ENCODE peak calls at places on chromosomes 11 and 22, in seven cellular contexts. One of them, this sample, is unnamed.

GRCh38 chr11:126543691-126544090 is 188.2 kb downstream of the ST3GAL4 start:
- DNase-seq in T-helper 2 cell: no peak
- DNase-seq in ovary: no peak
- DNase-seq in CD4-positive, alpha-beta T cell: no peak
- DNase-seq in GM13976: no peak
- DNase-seq in activated gamma-delta T cell treated with Interleukin-2 at 50 U/mL for 16 hours: no peak
- DNase-seq in retina: peak
- DNase-seq in this sample: no peak

GRCh38 chr11:123707606-123708205 is 33.8 kb downstream of the ZNF202 start:
- DNase-seq in ovary: peak
- DNase-seq in retina: peak
- DNase-seq in GM13976: peak
- DNase-seq in activated gamma-delta T cell treated with Interleukin-2 at 50 U/mL for 16 hours: peak
- DNase-seq in CD4-positive, alpha-beta T cell: peak
- DNase-seq in T-helper 2 cell: no peak
- DNase-seq in this sample: peak

GRCh38 chr11:76771446-76772099 is 11.6 kb upstream of the TSKU start:
- DNase-seq in activated gamma-delta T cell treated with Interleukin-2 at 50 U/mL for 16 hours: no peak
- DNase-seq in GM13976: no peak
- DNase-seq in retina: no peak
- DNase-seq in CD4-positive, alpha-beta T cell: no peak
- DNase-seq in T-helper 2 cell: no peak
- DNase-seq in ovary: peak
- DNase-seq in this sample: no peak

GRCh38 chr11:95877288-95877687 is 46.6 kb downstream of the MTMR2 start:
- DNase-seq in retina: no peak
- DNase-seq in GM13976: no peak
- DNase-seq in ovary: no peak
- DNase-seq in CD4-positive, alpha-beta T cell: no peak
- DNase-seq in T-helper 2 cell: no peak
- DNase-seq in activated gamma-delta T cell treated with Interleukin-2 at 50 U/mL for 16 hours: no peak
- DNase-seq in this sample: no peak

GRCh38 chr22:17228725-17229126 is 9.5 kb upstream of the ADA2 start:
- DNase-seq in CD4-positive, alpha-beta T cell: no peak
- DNase-seq in T-helper 2 cell: no peak
- DNase-seq in ovary: no peak
- DNase-seq in retina: no peak
- DNase-seq in GM13976: no peak
- DNase-seq in activated gamma-delta T cell treated with Interleukin-2 at 50 U/mL for 16 hours: no peak
- DNase-seq in this sample: no peak

GRCh38 chr11:28257761-28258160 is 149.6 kb downstream of the METTL15 start:
- DNase-seq in activated gamma-delta T cell treated with Interleukin-2 at 50 U/mL for 16 hours: no peak
- DNase-seq in CD4-positive, alpha-beta T cell: no peak
- DNase-seq in GM13976: no peak
- DNase-seq in ovary: no peak
- DNase-seq in retina: no peak
- DNase-seq in T-helper 2 cell: no peak
- DNase-seq in this sample: no peak

GRCh38 chr11:88680806-88681205 is 343.3 kb upstream of the CTSC start:
- DNase-seq in T-helper 2 cell: no peak
- DNase-seq in GM13976: no peak
- DNase-seq in CD4-positive, alpha-beta T cell: no peak
- DNase-seq in retina: no peak
- DNase-seq in activated gamma-delta T cell treated with Interleukin-2 at 50 U/mL for 16 hours: no peak
- DNase-seq in ovary: no peak
- DNase-seq in this sample: no peak

GRCh38 chr11:43709689-43710088 is 29.2 kb downstream of the HSD17B12 start:
- DNase-seq in T-helper 2 cell: no peak
- DNase-seq in CD4-positive, alpha-beta T cell: no peak
- DNase-seq in GM13976: no peak
- DNase-seq in activated gamma-delta T cell treated with Interleukin-2 at 50 U/mL for 16 hours: no peak
- DNase-seq in ovary: no peak
- DNase-seq in retina: no peak
- DNase-seq in this sample: no peak

GRCh38 chr11:64722141-64723050 is 601 bp downstream of the NRXN2 start:
- DNase-seq in ovary: no peak
- DNase-seq in activated gamma-delta T cell treated with Interleukin-2 at 50 U/mL for 16 hours: no peak
- DNase-seq in retina: peak
- DNase-seq in GM13976: peak
- DNase-seq in T-helper 2 cell: no peak
- DNase-seq in CD4-positive, alpha-beta T cell: no peak
- DNase-seq in this sample: no peak

GRCh38 chr11:117696489-117696888 is 100.5 kb downstream of the DSCAML1 start:
- DNase-seq in activated gamma-delta T cell treated with Interleukin-2 at 50 U/mL for 16 hours: no peak
- DNase-seq in T-helper 2 cell: no peak
- DNase-seq in GM13976: no peak
- DNase-seq in retina: peak
- DNase-seq in CD4-positive, alpha-beta T cell: no peak
- DNase-seq in ovary: no peak
- DNase-seq in this sample: no peak

GRCh38 chr11:32913445-32913844 is 20.8 kb downstream of the QSER1 start:
- DNase-seq in retina: no peak
- DNase-seq in ovary: no peak
- DNase-seq in CD4-positive, alpha-beta T cell: no peak
- DNase-seq in T-helper 2 cell: no peak
- DNase-seq in activated gamma-delta T cell treated with Interleukin-2 at 50 U/mL for 16 hours: no peak
- DNase-seq in GM13976: no peak
- DNase-seq in this sample: no peak